ENCODE peak calls at places on chromosomes 16 and 17, in four cellular contexts. I is lower lobe of right lung, D is HFFc6, B is left lung. T is an unnamed sample.

GRCh38 chr17:36463916-36464764 is 22.3 kb upstream of the ZNHIT3 start:
- DNase-seq in D (peak; percentile 60), B (peak; percentile 48), I (no peak), T (peak; percentile 30)

GRCh38 chr17:15397605-15398004 is 56.2 kb upstream of the TEKT3 start:
- DNase-seq in D (no peak), B (no peak), I (no peak), T (no peak)

GRCh38 chr17:73620414-73620813 is 23.8 kb downstream of the SDK2 start:
- DNase-seq in B (no peak), D (no peak), I (no peak), T (no peak)

GRCh38 chr16:66486773-66487579 is 59.9 kb downstream of the BEAN1 start:
- DNase-seq in D (peak; percentile 82), B (no peak), I (no peak), T (peak; percentile 13)

GRCh38 chr16:51382940-51383339 is 231.9 kb upstream of the SALL1 start:
- DNase-seq in D (no peak), B (no peak), I (no peak), T (no peak)

GRCh38 chr17:50364715-50365114 is 8.3 kb downstream of the MRPL27 start:
- DNase-seq in D (peak; percentile 70), I (no peak), B (peak; percentile 27), T (no peak)

GRCh38 chr17:46108550-46109110 is 84.6 kb downstream of the KANSL1 start:
- DNase-seq in D (no peak), B (no peak), I (no peak), T (no peak)

GRCh38 chr17:2532146-2532720 is 20.5 kb upstream of the METTL16 start:
- DNase-seq in B (no peak), D (no peak), I (no peak), T (no peak)

GRCh38 chr17:18258356-18259038 is at the start of gene FLII:
- DNase-seq in D (no peak), B (peak; percentile 53), I (peak; percentile 74), T (peak; percentile 66)

GRCh38 chr16:72856797-72857196 is 191.1 kb downstream of the ZFHX3 start:
- DNase-seq in I (no peak), B (no peak), D (no peak), T (no peak)

GRCh38 chr17:61907361-61907760 is 20.4 kb downstream of the INTS2 start:
- DNase-seq in D (no peak), I (no peak), B (no peak), T (no peak)

GRCh38 chr16:48109496-48109895 is 46.3 kb downstream of the ABCC12 start:
- DNase-seq in B (no peak), I (no peak), D (no peak), T (no peak)

GRCh38 chr16:86088287-86088686 is 189.3 kb downstream of the IRF8 start:
- DNase-seq in D (no peak), I (no peak), B (peak; percentile 7), T (no peak)

GRCh38 chr17:19991252-19991885 is 13.7 kb upstream of the AKAP10 start:
- DNase-seq in I (no peak), D (no peak), B (no peak), T (no peak)

GRCh38 chr17:29567362-29568330 is 809 bp upstream of the ABHD15 start:
- DNase-seq in B (peak; percentile 77), I (peak; percentile 84), D (peak; percentile 60), T (peak; percentile 73)

GRCh38 chr16:56401482-56401881 is 23.9 kb downstream of the AMFR start:
- DNase-seq in B (no peak), I (no peak), D (no peak), T (no peak)

DNA sequence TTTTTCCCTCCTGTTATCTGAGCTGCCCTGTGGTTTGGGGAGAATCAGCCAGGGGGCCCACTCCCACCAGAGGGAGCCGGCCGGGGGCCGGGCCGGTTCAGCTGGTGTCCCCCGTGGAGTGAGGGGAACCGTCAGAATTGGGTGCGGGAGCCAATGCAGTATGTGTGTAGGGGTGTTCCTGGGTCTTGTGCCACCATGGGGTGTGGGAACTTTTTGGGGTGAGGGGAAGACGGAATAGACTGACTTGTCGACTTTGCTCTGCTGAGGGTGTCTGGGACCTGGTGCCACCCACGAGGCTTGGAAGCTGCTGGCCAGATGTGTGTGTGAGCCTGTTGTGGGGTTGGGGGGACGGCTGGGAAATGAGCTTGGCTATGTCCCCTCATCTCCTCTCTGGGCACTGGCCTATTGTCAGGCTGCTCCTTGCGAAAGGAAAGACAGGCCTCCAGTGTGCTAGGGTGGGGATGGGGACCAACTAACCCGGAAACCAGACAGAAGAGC is 9.9 kb downstream of the RARA start:
- DNase-seq in B (peak; percentile 35), I (peak; percentile 49), D (no peak), T (no peak)
- TF ChIP-seq CTCF in B (no peak), I (no peak), D (peak; percentile 65), T (no peak)

DNA sequence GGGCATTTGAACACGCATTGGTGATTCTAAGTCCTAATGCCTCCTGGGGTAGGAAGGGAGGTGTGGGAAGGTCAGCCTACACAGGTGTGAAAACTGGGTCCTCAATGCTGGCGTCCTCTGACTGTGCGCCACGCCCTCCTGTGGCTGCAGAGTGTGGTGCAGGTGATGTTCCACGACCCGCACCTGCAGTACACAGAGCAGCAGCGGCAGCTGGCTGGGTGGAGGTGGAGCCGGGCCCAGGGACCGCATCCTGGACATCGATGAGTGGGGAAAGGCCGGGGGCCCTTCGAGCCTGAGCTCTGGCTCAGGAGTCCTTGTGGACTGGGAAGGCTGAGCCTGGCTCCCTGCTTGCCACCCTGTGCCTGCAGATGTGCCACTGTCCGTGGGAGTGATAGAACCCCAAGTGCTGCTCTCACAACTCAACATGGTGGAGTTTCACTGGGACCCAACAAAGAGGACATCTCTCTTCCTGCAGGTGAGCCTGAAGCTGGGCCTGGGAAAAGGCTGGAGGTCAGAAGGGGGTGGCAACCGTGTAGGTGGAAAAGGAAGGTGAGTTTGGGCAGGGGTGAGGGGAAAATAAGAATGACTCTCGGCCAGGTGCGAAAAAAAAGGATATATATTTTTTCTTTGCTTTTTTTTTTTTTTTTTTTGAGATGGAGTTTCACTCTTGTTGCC is 14.0 kb upstream of the STAC2 start:
- DNase-seq in B (no peak), I (peak; percentile 72), D (no peak), T (peak; percentile 58)
- TF ChIP-seq CTCF in B (peak; percentile 30), I (peak; percentile 55), D (peak; percentile 83), T (peak; percentile 21)

DNA sequence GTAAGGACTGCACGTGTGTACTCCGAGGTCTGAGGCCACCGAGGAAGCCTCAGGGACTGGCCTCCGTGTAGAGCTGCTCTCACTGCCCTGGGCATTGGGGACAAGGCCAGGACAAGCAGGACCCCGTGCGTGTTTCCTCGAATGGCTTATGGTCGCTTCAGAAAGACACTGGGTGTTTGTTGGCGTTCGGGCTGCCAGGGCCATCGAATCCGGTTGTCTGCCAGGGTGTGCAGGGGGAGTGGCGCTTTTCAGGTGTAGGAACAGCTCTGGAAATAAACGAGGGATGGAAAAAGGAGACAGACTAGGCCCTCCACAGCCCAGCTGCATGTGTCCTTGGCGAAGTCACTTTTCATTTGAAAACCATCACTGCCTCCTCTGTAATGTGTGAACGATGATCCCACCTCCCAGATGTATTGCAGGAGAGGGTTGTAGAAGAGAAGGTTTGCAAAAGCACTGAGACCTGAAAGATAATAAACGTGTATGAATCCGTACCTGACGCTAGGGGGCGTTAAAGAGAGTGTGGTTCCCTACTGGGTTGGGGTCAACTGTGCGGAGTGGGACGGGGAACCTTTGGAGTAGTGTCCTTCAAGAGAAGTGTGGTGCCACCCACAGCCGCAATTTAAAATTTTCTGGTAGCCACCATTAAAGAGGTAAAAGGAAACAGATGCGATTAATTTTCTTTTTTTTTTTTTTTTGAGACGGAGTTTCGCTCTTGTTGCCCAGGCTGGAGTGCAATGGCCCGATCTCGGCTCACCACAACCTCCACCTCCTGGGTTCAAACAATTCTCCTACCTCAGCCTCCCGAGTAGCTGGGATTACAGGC is 2.1 kb upstream of the ZSCAN10 start:
- DNase-seq in D (peak; percentile 9), B (no peak), I (no peak), T (no peak)
- TF ChIP-seq CTCF in D (peak; percentile 82), B (peak; percentile 32), I (peak; percentile 52), T (no peak)

GRCh38 chr17:77214743-77215142 is 74.0 kb downstream of the SEC14L1 start:
- DNase-seq in D (peak; percentile 32), I (no peak), B (no peak), T (no peak)
- TF ChIP-seq CTCF in D (peak; percentile 72), I (peak; percentile 56), B (no peak), T (no peak)

GRCh38 chr16:55291847-55292246 is 32.2 kb upstream of the IRX6 start:
- DNase-seq in B (no peak), I (no peak), D (no peak), T (no peak)

GRCh38 chr16:55294947-55295346 is 29.1 kb upstream of the IRX6 start:
- DNase-seq in B (no peak), I (no peak), D (no peak), T (no peak)

GRCh38 chr16:55297062-55297909 is 26.7 kb upstream of the IRX6 start:
- DNase-seq in B (no peak), D (no peak), I (no peak), T (no peak)

GRCh38 chr16:55292491-55292890 is 31.5 kb upstream of the IRX6 start:
- DNase-seq in D (no peak), I (no peak), B (no peak), T (no peak)

GRCh38 chr16:55294129-55294528 is 29.9 kb upstream of the IRX6 start:
- DNase-seq in I (no peak), B (no peak), D (no peak), T (no peak)
- TF ChIP-seq CTCF in I (no peak), B (no peak), D (no peak), T (no peak)

DNA sequence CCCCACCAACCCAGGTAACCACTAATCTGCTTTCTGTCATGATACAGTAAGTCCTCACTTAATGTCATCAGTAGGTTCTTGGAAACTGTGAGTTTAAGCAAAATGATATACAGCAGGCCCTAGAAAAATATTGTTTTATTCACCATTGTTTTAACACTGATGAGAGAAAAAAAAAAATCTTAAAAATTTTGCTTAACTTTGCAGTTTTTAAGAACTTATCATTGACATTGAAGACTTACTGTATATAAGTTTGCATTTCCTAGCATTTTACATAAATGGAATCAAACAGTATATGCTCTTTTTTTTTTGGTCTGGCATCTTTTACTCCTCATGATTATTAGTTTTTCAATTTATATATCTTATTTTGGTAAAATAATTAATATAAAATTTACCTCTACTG is 19.5 kb upstream of the CLTC start:
- DNase-seq in B (no peak), D (no peak), I (no peak), T (no peak)
- TF ChIP-seq CTCF in B (no peak), D (no peak), I (no peak), T (no peak)

DNA sequence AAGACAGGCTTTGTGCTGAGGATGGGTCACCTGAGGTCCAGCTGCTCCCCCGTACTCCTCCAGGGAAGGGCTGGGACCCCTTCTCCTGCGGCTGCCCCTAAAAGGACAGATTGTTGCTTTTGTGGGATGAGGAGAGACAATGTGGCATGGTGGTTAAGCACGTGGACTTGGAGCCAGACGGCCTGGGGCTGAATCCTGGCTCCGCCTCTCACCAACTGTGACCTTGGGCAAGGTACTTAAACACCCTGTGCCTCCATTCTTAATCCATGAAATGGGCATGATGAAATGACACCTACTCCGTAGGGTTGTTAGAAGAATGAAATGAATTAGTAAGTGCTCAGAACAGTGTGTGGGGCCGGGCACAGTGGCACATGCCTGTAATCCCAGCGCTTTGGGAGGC is 39.6 kb upstream of the PLCG2 start:
- DNase-seq in I (no peak), B (no peak), D (no peak), T (no peak)
- TF ChIP-seq CTCF in I (no peak), B (no peak), D (no peak), T (no peak)